ENCODE peak calls at places on chromosomes 13 and 19, in ten cellular contexts. One of them, this sample, is unnamed.

GRCh38 chr13:76879211-76879875 is 6.9 kb downstream of the KCTD12 start:
- DNase-seq in BJ: no peak
- DNase-seq in Kasumi-1: peak; percentile 98
- DNase-seq in NCI-H446 treated with DMSO at 0.1 percent for 48 hours: no peak
- DNase-seq in head of caudate nucleus: peak; percentile 34
- DNase-seq in stimulated activated CD4-positive, alpha-beta T cell treated with anti-CD3 and anti-CD28 coated beads, TNF-alpha, amount 100 ng/mL, for 1 hour: no peak
- DNase-seq in PC-3: peak; percentile 65
- DNase-seq in SJCRH30: no peak
- DNase-seq in CD4-positive, alpha-beta memory T cell: peak; percentile 43
- DNase-seq in cortex of kidney: no peak
- DNase-seq in this sample: no peak

GRCh38 chr19:18291019-18291524 is 9.7 kb upstream of the JUND start:
- DNase-seq in BJ: no peak
- DNase-seq in Kasumi-1: no peak
- DNase-seq in NCI-H446 treated with DMSO at 0.1 percent for 48 hours: no peak
- DNase-seq in head of caudate nucleus: no peak
- DNase-seq in stimulated activated CD4-positive, alpha-beta T cell treated with anti-CD3 and anti-CD28 coated beads, TNF-alpha, amount 100 ng/mL, for 1 hour: no peak
- DNase-seq in PC-3: no peak
- DNase-seq in SJCRH30: no peak
- DNase-seq in CD4-positive, alpha-beta memory T cell: no peak
- DNase-seq in cortex of kidney: no peak
- DNase-seq in this sample: no peak

GRCh38 chr13:100852146-100852545 is 177.6 kb upstream of the TMTC4 start:
- DNase-seq in BJ: no peak
- DNase-seq in Kasumi-1: no peak
- DNase-seq in NCI-H446 treated with DMSO at 0.1 percent for 48 hours: no peak
- DNase-seq in head of caudate nucleus: no peak
- DNase-seq in stimulated activated CD4-positive, alpha-beta T cell treated with anti-CD3 and anti-CD28 coated beads, TNF-alpha, amount 100 ng/mL, for 1 hour: no peak
- DNase-seq in PC-3: no peak
- DNase-seq in SJCRH30: no peak
- DNase-seq in CD4-positive, alpha-beta memory T cell: no peak
- DNase-seq in cortex of kidney: no peak
- DNase-seq in this sample: no peak

GRCh38 chr13:25136872-25137623 is 35.0 kb downstream of the AMER2 start:
- DNase-seq in BJ: no peak
- DNase-seq in Kasumi-1: no peak
- DNase-seq in NCI-H446 treated with DMSO at 0.1 percent for 48 hours: no peak
- DNase-seq in head of caudate nucleus: no peak
- DNase-seq in stimulated activated CD4-positive, alpha-beta T cell treated with anti-CD3 and anti-CD28 coated beads, TNF-alpha, amount 100 ng/mL, for 1 hour: no peak
- DNase-seq in PC-3: no peak
- DNase-seq in SJCRH30: no peak
- DNase-seq in CD4-positive, alpha-beta memory T cell: no peak
- DNase-seq in cortex of kidney: no peak
- DNase-seq in this sample: no peak

GRCh38 chr13:33169273-33169980 is 116.1 kb downstream of the STARD13 start:
- DNase-seq in BJ: no peak
- DNase-seq in Kasumi-1: no peak
- DNase-seq in NCI-H446 treated with DMSO at 0.1 percent for 48 hours: no peak
- DNase-seq in head of caudate nucleus: no peak
- DNase-seq in stimulated activated CD4-positive, alpha-beta T cell treated with anti-CD3 and anti-CD28 coated beads, TNF-alpha, amount 100 ng/mL, for 1 hour: no peak
- DNase-seq in PC-3: peak; percentile 73
- DNase-seq in SJCRH30: no peak
- DNase-seq in CD4-positive, alpha-beta memory T cell: no peak
- DNase-seq in cortex of kidney: no peak
- DNase-seq in this sample: no peak

GRCh38 chr19:12448808-12449207 is 8.0 kb upstream of the ZNF443 start:
- DNase-seq in BJ: no peak
- DNase-seq in Kasumi-1: no peak
- DNase-seq in NCI-H446 treated with DMSO at 0.1 percent for 48 hours: no peak
- DNase-seq in head of caudate nucleus: no peak
- DNase-seq in stimulated activated CD4-positive, alpha-beta T cell treated with anti-CD3 and anti-CD28 coated beads, TNF-alpha, amount 100 ng/mL, for 1 hour: no peak
- DNase-seq in PC-3: no peak
- DNase-seq in SJCRH30: no peak
- DNase-seq in CD4-positive, alpha-beta memory T cell: no peak
- DNase-seq in cortex of kidney: no peak
- DNase-seq in this sample: no peak

GRCh38 chr13:20356437-20356836 is 124.3 kb upstream of the GJB6 start:
- DNase-seq in BJ: no peak
- DNase-seq in Kasumi-1: no peak
- DNase-seq in NCI-H446 treated with DMSO at 0.1 percent for 48 hours: no peak
- DNase-seq in head of caudate nucleus: no peak
- DNase-seq in stimulated activated CD4-positive, alpha-beta T cell treated with anti-CD3 and anti-CD28 coated beads, TNF-alpha, amount 100 ng/mL, for 1 hour: no peak
- DNase-seq in PC-3: no peak
- DNase-seq in SJCRH30: no peak
- DNase-seq in CD4-positive, alpha-beta memory T cell: no peak
- DNase-seq in cortex of kidney: no peak
- DNase-seq in this sample: no peak

GRCh38 chr13:107203146-107203847 is 635.4 kb upstream of the ARGLU1 start:
- DNase-seq in BJ: no peak
- DNase-seq in Kasumi-1: peak; percentile 26
- DNase-seq in NCI-H446 treated with DMSO at 0.1 percent for 48 hours: no peak
- DNase-seq in head of caudate nucleus: no peak
- DNase-seq in stimulated activated CD4-positive, alpha-beta T cell treated with anti-CD3 and anti-CD28 coated beads, TNF-alpha, amount 100 ng/mL, for 1 hour: no peak
- DNase-seq in PC-3: peak; percentile 34
- DNase-seq in SJCRH30: no peak
- DNase-seq in CD4-positive, alpha-beta memory T cell: no peak
- DNase-seq in cortex of kidney: no peak
- DNase-seq in this sample: no peak

GRCh38 chr19:49878744-49879070 is 1.2 kb downstream of the TBC1D17 start:
- DNase-seq in BJ: no peak
- DNase-seq in Kasumi-1: no peak
- DNase-seq in NCI-H446 treated with DMSO at 0.1 percent for 48 hours: no peak
- DNase-seq in head of caudate nucleus: no peak
- DNase-seq in stimulated activated CD4-positive, alpha-beta T cell treated with anti-CD3 and anti-CD28 coated beads, TNF-alpha, amount 100 ng/mL, for 1 hour: no peak
- DNase-seq in PC-3: no peak
- DNase-seq in SJCRH30: no peak
- DNase-seq in CD4-positive, alpha-beta memory T cell: no peak
- DNase-seq in cortex of kidney: no peak
- DNase-seq in this sample: no peak

GRCh38 chr19:45451181-45451849 is 16.5 kb upstream of the FOSB start:
- DNase-seq in BJ: no peak
- DNase-seq in Kasumi-1: no peak
- DNase-seq in NCI-H446 treated with DMSO at 0.1 percent for 48 hours: no peak
- DNase-seq in head of caudate nucleus: no peak
- DNase-seq in stimulated activated CD4-positive, alpha-beta T cell treated with anti-CD3 and anti-CD28 coated beads, TNF-alpha, amount 100 ng/mL, for 1 hour: no peak
- DNase-seq in PC-3: peak; percentile 24
- DNase-seq in SJCRH30: peak; percentile 36
- DNase-seq in CD4-positive, alpha-beta memory T cell: peak; percentile 72
- DNase-seq in cortex of kidney: no peak
- DNase-seq in this sample: no peak

GRCh38 chr19:13314761-13315160 is 164.6 kb downstream of the IER2 start:
- DNase-seq in BJ: no peak
- DNase-seq in Kasumi-1: no peak
- DNase-seq in NCI-H446 treated with DMSO at 0.1 percent for 48 hours: no peak
- DNase-seq in head of caudate nucleus: no peak
- DNase-seq in stimulated activated CD4-positive, alpha-beta T cell treated with anti-CD3 and anti-CD28 coated beads, TNF-alpha, amount 100 ng/mL, for 1 hour: no peak
- DNase-seq in PC-3: no peak
- DNase-seq in SJCRH30: no peak
- DNase-seq in CD4-positive, alpha-beta memory T cell: no peak
- DNase-seq in cortex of kidney: no peak
- DNase-seq in this sample: no peak

GRCh38 chr13:107681611-107682010 is 533.7 kb downstream of the LIG4 start:
- DNase-seq in BJ: no peak
- DNase-seq in Kasumi-1: no peak
- DNase-seq in NCI-H446 treated with DMSO at 0.1 percent for 48 hours: no peak
- DNase-seq in head of caudate nucleus: no peak
- DNase-seq in stimulated activated CD4-positive, alpha-beta T cell treated with anti-CD3 and anti-CD28 coated beads, TNF-alpha, amount 100 ng/mL, for 1 hour: no peak
- DNase-seq in PC-3: no peak
- DNase-seq in SJCRH30: no peak
- DNase-seq in CD4-positive, alpha-beta memory T cell: no peak
- DNase-seq in cortex of kidney: no peak
- DNase-seq in this sample: no peak

GRCh38 chr13:19860884-19861655 is 2.4 kb downstream of the ZMYM5 start:
- DNase-seq in BJ: no peak
- DNase-seq in Kasumi-1: no peak
- DNase-seq in NCI-H446 treated with DMSO at 0.1 percent for 48 hours: peak; percentile 24
- DNase-seq in head of caudate nucleus: no peak
- DNase-seq in stimulated activated CD4-positive, alpha-beta T cell treated with anti-CD3 and anti-CD28 coated beads, TNF-alpha, amount 100 ng/mL, for 1 hour: no peak
- DNase-seq in PC-3: peak; percentile 93
- DNase-seq in SJCRH30: peak; percentile 52
- DNase-seq in CD4-positive, alpha-beta memory T cell: no peak
- DNase-seq in cortex of kidney: no peak
- DNase-seq in this sample: no peak

This sample was measured in NCI-H1694.